ENCODE peak calls at places on chromosomes 7 and 10, in five cellular contexts. One of them, this sample, is unnamed.

GRCh38 chr7:157851501-157852067 is 514.8 kb downstream of the DNAJB6 start:
- DNase-seq in activated CD4-positive, alpha-beta T cell treated with anti-CD3 and anti-CD28 coated beads, Interleukin-2, amount 10 ng/mL, durations not matched to agents 7 days and 5 days: peak
- DNase-seq in amniotic epithelial cell: no peak
- DNase-seq in activated T-helper 1 cell treated with anti-CD3 and anti-CD28 coated beads, Interleukin-12 subunit alpha, Interleukin-12 subunit beta, Interleukin-2, Interleukin-4 antibody, amounts not matched to agents 30 ng/mL and 10 ng/mL and 1 ng/mL, durations not matched to agents 14 hours and 24 hours and 36 hours: peak
- DNase-seq in CD8-positive, alpha-beta T cell: peak
- DNase-seq in this sample: peak

GRCh38 chr7:82050134-82050533 is 280.3 kb upstream of the HGF start:
- DNase-seq in activated CD4-positive, alpha-beta T cell treated with anti-CD3 and anti-CD28 coated beads, Interleukin-2, amount 10 ng/mL, durations not matched to agents 7 days and 5 days: no peak
- DNase-seq in amniotic epithelial cell: peak
- DNase-seq in activated T-helper 1 cell treated with anti-CD3 and anti-CD28 coated beads, Interleukin-12 subunit alpha, Interleukin-12 subunit beta, Interleukin-2, Interleukin-4 antibody, amounts not matched to agents 30 ng/mL and 10 ng/mL and 1 ng/mL, durations not matched to agents 14 hours and 24 hours and 36 hours: no peak
- DNase-seq in CD8-positive, alpha-beta T cell: no peak
- DNase-seq in this sample: no peak

GRCh38 chr10:102188298-102188940 is 36.2 kb downstream of the NOLC1 start:
- DNase-seq in activated CD4-positive, alpha-beta T cell treated with anti-CD3 and anti-CD28 coated beads, Interleukin-2, amount 10 ng/mL, durations not matched to agents 7 days and 5 days: no peak
- DNase-seq in amniotic epithelial cell: no peak
- DNase-seq in activated T-helper 1 cell treated with anti-CD3 and anti-CD28 coated beads, Interleukin-12 subunit alpha, Interleukin-12 subunit beta, Interleukin-2, Interleukin-4 antibody, amounts not matched to agents 30 ng/mL and 10 ng/mL and 1 ng/mL, durations not matched to agents 14 hours and 24 hours and 36 hours: no peak
- DNase-seq in CD8-positive, alpha-beta T cell: no peak
- DNase-seq in this sample: no peak

GRCh38 chr7:26534649-26535482 is 243.2 kb downstream of the SNX10 start:
- DNase-seq in activated CD4-positive, alpha-beta T cell treated with anti-CD3 and anti-CD28 coated beads, Interleukin-2, amount 10 ng/mL, durations not matched to agents 7 days and 5 days: no peak
- DNase-seq in amniotic epithelial cell: no peak
- DNase-seq in activated T-helper 1 cell treated with anti-CD3 and anti-CD28 coated beads, Interleukin-12 subunit alpha, Interleukin-12 subunit beta, Interleukin-2, Interleukin-4 antibody, amounts not matched to agents 30 ng/mL and 10 ng/mL and 1 ng/mL, durations not matched to agents 14 hours and 24 hours and 36 hours: no peak
- DNase-seq in CD8-positive, alpha-beta T cell: no peak
- DNase-seq in this sample: no peak

GRCh38 chr10:13528138-13528874 is 508 bp downstream of the BEND7 start:
- DNase-seq in activated CD4-positive, alpha-beta T cell treated with anti-CD3 and anti-CD28 coated beads, Interleukin-2, amount 10 ng/mL, durations not matched to agents 7 days and 5 days: no peak
- DNase-seq in amniotic epithelial cell: no peak
- DNase-seq in activated T-helper 1 cell treated with anti-CD3 and anti-CD28 coated beads, Interleukin-12 subunit alpha, Interleukin-12 subunit beta, Interleukin-2, Interleukin-4 antibody, amounts not matched to agents 30 ng/mL and 10 ng/mL and 1 ng/mL, durations not matched to agents 14 hours and 24 hours and 36 hours: no peak
- DNase-seq in CD8-positive, alpha-beta T cell: no peak
- DNase-seq in this sample: peak

GRCh38 chr7:106317971-106318370 is 33.2 kb upstream of the NAMPT start:
- DNase-seq in activated CD4-positive, alpha-beta T cell treated with anti-CD3 and anti-CD28 coated beads, Interleukin-2, amount 10 ng/mL, durations not matched to agents 7 days and 5 days: no peak
- DNase-seq in amniotic epithelial cell: peak
- DNase-seq in activated T-helper 1 cell treated with anti-CD3 and anti-CD28 coated beads, Interleukin-12 subunit alpha, Interleukin-12 subunit beta, Interleukin-2, Interleukin-4 antibody, amounts not matched to agents 30 ng/mL and 10 ng/mL and 1 ng/mL, durations not matched to agents 14 hours and 24 hours and 36 hours: no peak
- DNase-seq in CD8-positive, alpha-beta T cell: no peak
- DNase-seq in this sample: no peak

GRCh38 chr7:155166108-155166507 is 96.0 kb downstream of the HTR5A start:
- DNase-seq in activated CD4-positive, alpha-beta T cell treated with anti-CD3 and anti-CD28 coated beads, Interleukin-2, amount 10 ng/mL, durations not matched to agents 7 days and 5 days: no peak
- DNase-seq in amniotic epithelial cell: peak
- DNase-seq in activated T-helper 1 cell treated with anti-CD3 and anti-CD28 coated beads, Interleukin-12 subunit alpha, Interleukin-12 subunit beta, Interleukin-2, Interleukin-4 antibody, amounts not matched to agents 30 ng/mL and 10 ng/mL and 1 ng/mL, durations not matched to agents 14 hours and 24 hours and 36 hours: no peak
- DNase-seq in CD8-positive, alpha-beta T cell: no peak
- DNase-seq in this sample: no peak

GRCh38 chr10:60942604-60943269 is 1.2 kb downstream of the RHOBTB1 start:
- DNase-seq in activated CD4-positive, alpha-beta T cell treated with anti-CD3 and anti-CD28 coated beads, Interleukin-2, amount 10 ng/mL, durations not matched to agents 7 days and 5 days: peak
- DNase-seq in amniotic epithelial cell: peak
- DNase-seq in activated T-helper 1 cell treated with anti-CD3 and anti-CD28 coated beads, Interleukin-12 subunit alpha, Interleukin-12 subunit beta, Interleukin-2, Interleukin-4 antibody, amounts not matched to agents 30 ng/mL and 10 ng/mL and 1 ng/mL, durations not matched to agents 14 hours and 24 hours and 36 hours: peak
- DNase-seq in CD8-positive, alpha-beta T cell: no peak
- DNase-seq in this sample: peak

GRCh38 chr10:93742633-93743349 is 14.9 kb upstream of the LGI1 start:
- DNase-seq in activated CD4-positive, alpha-beta T cell treated with anti-CD3 and anti-CD28 coated beads, Interleukin-2, amount 10 ng/mL, durations not matched to agents 7 days and 5 days: no peak
- DNase-seq in amniotic epithelial cell: peak
- DNase-seq in activated T-helper 1 cell treated with anti-CD3 and anti-CD28 coated beads, Interleukin-12 subunit alpha, Interleukin-12 subunit beta, Interleukin-2, Interleukin-4 antibody, amounts not matched to agents 30 ng/mL and 10 ng/mL and 1 ng/mL, durations not matched to agents 14 hours and 24 hours and 36 hours: no peak
- DNase-seq in CD8-positive, alpha-beta T cell: no peak
- DNase-seq in this sample: no peak

GRCh38 chr7:5495581-5496375 is 72.1 kb upstream of the TNRC18 start:
- DNase-seq in activated CD4-positive, alpha-beta T cell treated with anti-CD3 and anti-CD28 coated beads, Interleukin-2, amount 10 ng/mL, durations not matched to agents 7 days and 5 days: no peak
- DNase-seq in amniotic epithelial cell: no peak
- DNase-seq in activated T-helper 1 cell treated with anti-CD3 and anti-CD28 coated beads, Interleukin-12 subunit alpha, Interleukin-12 subunit beta, Interleukin-2, Interleukin-4 antibody, amounts not matched to agents 30 ng/mL and 10 ng/mL and 1 ng/mL, durations not matched to agents 14 hours and 24 hours and 36 hours: no peak
- DNase-seq in CD8-positive, alpha-beta T cell: no peak
- DNase-seq in this sample: peak

GRCh38 chr10:127259385-127259784 is 63.0 kb upstream of the INSYN2A start:
- DNase-seq in activated CD4-positive, alpha-beta T cell treated with anti-CD3 and anti-CD28 coated beads, Interleukin-2, amount 10 ng/mL, durations not matched to agents 7 days and 5 days: no peak
- DNase-seq in amniotic epithelial cell: no peak
- DNase-seq in activated T-helper 1 cell treated with anti-CD3 and anti-CD28 coated beads, Interleukin-12 subunit alpha, Interleukin-12 subunit beta, Interleukin-2, Interleukin-4 antibody, amounts not matched to agents 30 ng/mL and 10 ng/mL and 1 ng/mL, durations not matched to agents 14 hours and 24 hours and 36 hours: no peak
- DNase-seq in CD8-positive, alpha-beta T cell: no peak
- DNase-seq in this sample: no peak

GRCh38 chr10:74383617-74384016 is 232.6 kb downstream of the ADK start:
- DNase-seq in activated CD4-positive, alpha-beta T cell treated with anti-CD3 and anti-CD28 coated beads, Interleukin-2, amount 10 ng/mL, durations not matched to agents 7 days and 5 days: no peak
- DNase-seq in amniotic epithelial cell: no peak
- DNase-seq in activated T-helper 1 cell treated with anti-CD3 and anti-CD28 coated beads, Interleukin-12 subunit alpha, Interleukin-12 subunit beta, Interleukin-2, Interleukin-4 antibody, amounts not matched to agents 30 ng/mL and 10 ng/mL and 1 ng/mL, durations not matched to agents 14 hours and 24 hours and 36 hours: no peak
- DNase-seq in CD8-positive, alpha-beta T cell: no peak
- DNase-seq in this sample: no peak

GRCh38 chr10:24456319-24456718 is 247.4 kb downstream of the KIAA1217 start:
- DNase-seq in activated CD4-positive, alpha-beta T cell treated with anti-CD3 and anti-CD28 coated beads, Interleukin-2, amount 10 ng/mL, durations not matched to agents 7 days and 5 days: no peak
- DNase-seq in amniotic epithelial cell: peak
- DNase-seq in activated T-helper 1 cell treated with anti-CD3 and anti-CD28 coated beads, Interleukin-12 subunit alpha, Interleukin-12 subunit beta, Interleukin-2, Interleukin-4 antibody, amounts not matched to agents 30 ng/mL and 10 ng/mL and 1 ng/mL, durations not matched to agents 14 hours and 24 hours and 36 hours: no peak
- DNase-seq in CD8-positive, alpha-beta T cell: no peak
- DNase-seq in this sample: no peak